ENCODE peak calls at places on chromosomes 11 and 22, in nine cellular contexts. R is AG04450; C is mucosa of descending colon; F is bronchial epithelial cell; T is heart right ventricle; N is NB4; S is CD8-positive, alpha-beta T cell; M is AG09309; L is fibroblast of pulmonary artery. J is an unnamed sample.

GRCh38 chr11:3861698-3862097 is 6.2 kb downstream of the STIM1 start:
- DNase-seq in R (no peak), C (no peak), F (no peak), T (no peak), N (peak), S (no peak), M (no peak), L (peak), J (no peak)

GRCh38 chr11:8321876-8322275 is 58.2 kb upstream of the LMO1 start:
- DNase-seq in R (no peak), C (no peak), F (no peak), T (no peak), N (no peak), S (no peak), M (no peak), L (no peak), J (no peak)

GRCh38 chr11:112932593-112932992 is 28.6 kb upstream of the NCAM1 start:
- DNase-seq in R (no peak), C (no peak), F (no peak), T (no peak), N (no peak), S (no peak), M (no peak), L (no peak), J (no peak)

GRCh38 chr22:23708270-23708669 is 17.5 kb downstream of the RGL4 start:
- DNase-seq in R (no peak), C (no peak), F (no peak), T (no peak), N (no peak), S (no peak), M (no peak), L (no peak), J (no peak)

GRCh38 chr22:39967103-39967829 is 7.1 kb downstream of the TMA7B start:
- DNase-seq in R (no peak), C (no peak), F (peak), T (no peak), N (no peak), S (no peak), M (no peak), L (peak), J (peak)

GRCh38 chr22:43881091-43882061 is 10.4 kb downstream of the PNPLA5 start:
- DNase-seq in R (no peak), C (no peak), F (no peak), T (no peak), N (no peak), S (no peak), M (no peak), L (no peak), J (no peak)

GRCh38 chr11:90380206-90380605 is 157.4 kb upstream of the CHORDC1 start:
- DNase-seq in R (no peak), C (no peak), F (no peak), T (no peak), N (no peak), S (no peak), M (no peak), L (no peak), J (no peak)

GRCh38 chr11:68827733-68828132 is 14.0 kb downstream of the CPT1A start:
- DNase-seq in R (no peak), C (peak), F (no peak), T (no peak), N (peak), S (no peak), M (no peak), L (no peak), J (no peak)

GRCh38 chr11:43561832-43562231 is 118.7 kb upstream of the HSD17B12 start:
- DNase-seq in R (no peak), C (no peak), F (no peak), T (no peak), N (no peak), S (no peak), M (no peak), L (no peak), J (no peak)

GRCh38 chr11:14973621-14974020 is 1.5 kb upstream of the CALCA start:
- DNase-seq in R (no peak), C (peak), F (no peak), T (no peak), N (no peak), S (no peak), M (no peak), L (no peak), J (peak)

GRCh38 chr11:120181446-120181992 is 29.3 kb upstream of the OAF start:
- DNase-seq in R (no peak), C (no peak), F (no peak), T (no peak), N (no peak), S (no peak), M (no peak), L (no peak), J (no peak)

GRCh38 chr11:60130496-60130895 is 42.0 kb downstream of the MS4A2 start:
- DNase-seq in R (no peak), C (no peak), F (peak), T (peak), N (peak), S (no peak), M (no peak), L (peak), J (no peak)

GRCh38 chr11:123238297-123238696 is 43.2 kb upstream of the CLMP start:
- DNase-seq in R (no peak), C (no peak), F (no peak), T (peak), N (peak), S (no peak), M (no peak), L (peak), J (peak)

GRCh38 chr11:47033439-47033838 is 96.9 kb downstream of the CSTPP1 start:
- DNase-seq in R (no peak), C (no peak), F (no peak), T (no peak), N (no peak), S (no peak), M (no peak), L (no peak), J (no peak)

GRCh38 chr11:62889484-62890437 is 9.1 kb downstream of the SLC3A2 start:
- DNase-seq in R (no peak), C (peak), F (no peak), T (no peak), N (peak), S (no peak), M (no peak), L (peak), J (peak)

GRCh38 chr11:130359419-130359818 is 44.7 kb upstream of the ZBTB44 start:
- DNase-seq in R (no peak), C (no peak), F (no peak), T (no peak), N (peak), S (no peak), M (no peak), L (no peak), J (no peak)

GRCh38 chr22:29480512-29481264 is 670 bp downstream of the NEFH start:
- DNase-seq in R (no peak), C (peak), F (peak), T (no peak), N (no peak), S (no peak), M (no peak), L (peak), J (peak)

GRCh38 chr22:17796695-17797094 is 22.4 kb upstream of the BID start:
- DNase-seq in R (no peak), C (no peak), F (no peak), T (no peak), N (no peak), S (no peak), M (no peak), L (no peak), J (no peak)
- H3K4me3 ChIP-seq in R (no peak), C (no peak), F (no peak), T (no peak), N (no peak), S (no peak), M (no peak), L (no peak), J (no peak)

GRCh38 chr11:27119396-27119795 is 78.8 kb downstream of the BBOX1 start:
- DNase-seq in R (no peak), C (no peak), F (no peak), T (no peak), N (no peak), S (no peak), M (no peak), L (no peak), J (no peak)

GRCh38 chr11:27120211-27120610 is 79.6 kb downstream of the BBOX1 start:
- DNase-seq in R (no peak), C (no peak), F (peak), T (no peak), N (no peak), S (no peak), M (peak), L (no peak), J (peak)

GRCh38 chr11:27124514-27125264 is 84.1 kb downstream of the BBOX1 start:
- DNase-seq in R (no peak), C (no peak), F (peak), T (no peak), N (peak), S (no peak), M (peak), L (peak), J (peak)
- TF ChIP-seq CTCF in R (peak), C (no peak), F (peak), T (no peak), N (no peak), S (no peak), M (peak), L (peak), J (peak)

DNA sequence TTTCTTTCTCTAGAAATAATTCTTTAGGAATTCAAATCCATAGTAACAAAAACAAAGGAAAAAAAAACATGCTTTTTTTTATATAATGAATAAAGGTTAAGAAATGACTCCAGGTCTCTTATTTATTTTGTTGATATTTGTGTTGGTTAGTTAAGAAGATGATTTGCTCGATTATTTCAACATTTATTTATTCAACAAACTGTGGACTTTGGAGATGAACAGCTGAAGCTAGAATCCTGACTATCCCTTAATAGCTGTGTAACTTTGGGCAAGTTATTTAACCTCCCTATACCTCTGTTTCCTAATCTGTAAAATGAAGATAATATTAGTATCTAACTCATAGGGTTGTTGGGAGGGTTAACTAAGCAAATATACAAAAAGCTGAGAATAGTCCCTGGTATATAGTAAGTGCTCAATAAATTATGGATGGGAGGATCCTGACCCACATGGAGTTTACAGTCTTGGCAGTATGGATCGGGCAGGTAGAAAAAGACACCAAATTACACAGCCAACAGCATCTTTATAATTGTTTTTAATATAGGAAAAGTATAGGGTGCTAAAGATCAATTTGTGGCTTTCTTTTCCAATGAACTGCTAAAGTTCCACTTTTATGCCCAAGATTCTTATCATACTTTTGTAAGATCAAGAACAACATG is 1.4 kb upstream of the CAT start:
- DNase-seq in R (no peak), C (no peak), F (no peak), T (no peak), N (no peak), S (no peak), M (no peak), L (no peak), J (no peak)
- H3K4me3 ChIP-seq in R (no peak), C (no peak), F (no peak), T (no peak), N (peak), S (no peak), M (no peak), L (no peak), J (peak)

GRCh38 chr11:199782-200181 is 6.9 kb downstream of the SCGB1C1 start:
- DNase-seq in R (no peak), C (no peak), F (no peak), T (no peak), N (no peak), S (no peak), M (no peak), L (no peak), J (no peak)
- TF ChIP-seq CTCF in R (no peak), C (no peak), F (no peak), T (no peak), N (no peak), S (no peak), M (no peak), L (no peak), J (no peak)

GRCh38 chr11:122022646-122023045 is 93.4 kb downstream of the BLID start:
- DNase-seq in R (no peak), C (no peak), F (no peak), T (no peak), N (no peak), S (no peak), M (no peak), L (no peak), J (no peak)

GRCh38 chr11:122023614-122024250 is 92.3 kb downstream of the BLID start:
- DNase-seq in R (no peak), C (no peak), F (no peak), T (no peak), N (no peak), S (no peak), M (no peak), L (no peak), J (no peak)

GRCh38 chr11:122025757-122026156 is 90.3 kb downstream of the BLID start:
- DNase-seq in R (no peak), C (no peak), F (no peak), T (no peak), N (no peak), S (no peak), M (no peak), L (no peak), J (no peak)

GRCh38 chr11:122020902-122021301 is 95.1 kb downstream of the BLID start:
- DNase-seq in R (no peak), C (no peak), F (no peak), T (no peak), N (no peak), S (no peak), M (no peak), L (peak), J (no peak)

GRCh38 chr11:122024278-122024677 is 91.7 kb downstream of the BLID start:
- DNase-seq in R (no peak), C (no peak), F (no peak), T (no peak), N (no peak), S (no peak), M (no peak), L (no peak), J (no peak)
- H3K4me3 ChIP-seq in R (no peak), C (no peak), F (no peak), T (no peak), N (no peak), S (no peak), M (no peak), L (no peak), J (no peak)

DNA sequence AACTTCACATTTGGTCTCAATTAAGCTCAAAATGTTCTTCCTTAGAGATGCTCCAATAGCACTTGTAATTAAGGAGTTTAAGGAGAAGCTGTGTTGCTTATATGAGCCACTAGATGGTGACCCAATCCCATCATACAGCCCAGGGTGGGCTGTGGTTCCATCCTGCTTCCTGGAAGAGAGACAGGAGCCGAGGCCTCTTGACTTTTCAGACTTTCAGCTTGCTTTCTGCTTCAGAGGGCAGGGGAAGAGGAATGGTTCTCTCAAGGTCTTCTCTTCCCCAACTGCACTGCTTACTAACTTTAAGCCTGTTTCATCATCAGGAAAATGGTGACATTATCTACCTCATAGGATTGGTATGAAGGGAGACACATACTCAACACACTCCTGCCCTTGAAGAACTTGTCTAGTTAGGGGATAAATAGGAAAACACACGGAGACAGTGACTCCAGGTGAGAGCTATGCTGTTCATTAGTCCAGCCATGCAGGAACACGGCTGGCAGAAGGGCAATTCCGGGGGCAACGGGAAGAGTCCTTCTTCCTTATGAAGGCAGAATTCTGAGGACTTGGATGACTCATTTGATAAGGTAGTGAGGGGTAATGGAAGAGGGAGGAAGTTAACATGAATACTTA is 20.1 kb downstream of the TMEM218 start:
- DNase-seq in R (peak), C (no peak), F (peak), T (peak), N (peak), S (no peak), M (peak), L (peak), J (peak)
- TF ChIP-seq CTCF in R (peak), C (no peak), F (peak), T (peak), N (peak), S (no peak), M (peak), L (peak), J (peak)

GRCh38 chr22:37752189-37753061 is 55.3 kb upstream of the GCAT start:
- DNase-seq in R (peak), C (peak), F (peak), T (peak), N (no peak), S (no peak), M (peak), L (peak), J (peak)
- H3K4me3 ChIP-seq in R (no peak), C (no peak), F (no peak), T (peak), N (no peak), S (no peak), M (no peak), L (no peak), J (no peak)

GRCh38 chr11:70443043-70444030 is 45.0 kb downstream of the CTTN start:
- DNase-seq in R (no peak), C (no peak), F (no peak), T (no peak), N (no peak), S (no peak), M (no peak), L (no peak), J (no peak)

GRCh38 chr11:70445091-70445490 is 46.8 kb downstream of the CTTN start:
- DNase-seq in R (no peak), C (no peak), F (no peak), T (no peak), N (no peak), S (no peak), M (no peak), L (no peak), J (no peak)

GRCh38 chr11:70454197-70454767 is 56.0 kb downstream of the CTTN start:
- DNase-seq in R (no peak), C (no peak), F (no peak), T (no peak), N (no peak), S (no peak), M (no peak), L (no peak), J (no peak)

GRCh38 chr11:70445605-70446004 is 47.3 kb downstream of the CTTN start:
- DNase-seq in R (no peak), C (no peak), F (no peak), T (no peak), N (no peak), S (no peak), M (no peak), L (no peak), J (no peak)

DNA sequence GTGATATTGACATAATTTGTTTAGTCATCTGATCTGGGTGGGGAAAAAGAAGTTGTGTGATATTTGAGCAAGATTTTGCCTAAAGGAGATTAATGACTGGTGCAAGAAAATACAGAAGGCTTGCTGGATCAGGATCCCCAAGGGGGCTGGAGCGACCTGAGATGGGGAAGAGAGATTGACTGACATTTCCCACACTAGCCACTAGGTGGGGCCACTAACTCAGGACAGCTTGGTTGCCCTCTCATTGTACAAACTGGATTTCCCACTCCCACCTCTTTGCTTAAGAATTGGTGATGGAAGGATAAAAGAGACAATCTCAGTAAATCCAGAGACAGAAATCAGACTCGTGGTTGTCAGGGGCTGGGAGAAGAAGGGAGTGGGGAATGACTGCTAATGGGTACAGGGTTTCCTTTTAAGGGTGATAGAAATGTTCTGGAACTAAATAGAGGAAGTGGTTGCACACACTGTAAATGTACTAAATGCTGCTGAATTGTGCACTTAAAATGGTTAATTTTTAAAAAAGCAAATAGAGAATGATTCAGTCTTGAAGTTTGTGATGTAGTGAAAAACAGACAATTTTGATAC is 50.7 kb downstream of the CTTN start:
- DNase-seq in R (no peak), C (no peak), F (no peak), T (no peak), N (peak), S (no peak), M (no peak), L (no peak), J (no peak)
- TF ChIP-seq CTCF in R (peak), C (no peak), F (peak), T (no peak), N (peak), S (peak), M (peak), L (peak), J (peak)

DNA sequence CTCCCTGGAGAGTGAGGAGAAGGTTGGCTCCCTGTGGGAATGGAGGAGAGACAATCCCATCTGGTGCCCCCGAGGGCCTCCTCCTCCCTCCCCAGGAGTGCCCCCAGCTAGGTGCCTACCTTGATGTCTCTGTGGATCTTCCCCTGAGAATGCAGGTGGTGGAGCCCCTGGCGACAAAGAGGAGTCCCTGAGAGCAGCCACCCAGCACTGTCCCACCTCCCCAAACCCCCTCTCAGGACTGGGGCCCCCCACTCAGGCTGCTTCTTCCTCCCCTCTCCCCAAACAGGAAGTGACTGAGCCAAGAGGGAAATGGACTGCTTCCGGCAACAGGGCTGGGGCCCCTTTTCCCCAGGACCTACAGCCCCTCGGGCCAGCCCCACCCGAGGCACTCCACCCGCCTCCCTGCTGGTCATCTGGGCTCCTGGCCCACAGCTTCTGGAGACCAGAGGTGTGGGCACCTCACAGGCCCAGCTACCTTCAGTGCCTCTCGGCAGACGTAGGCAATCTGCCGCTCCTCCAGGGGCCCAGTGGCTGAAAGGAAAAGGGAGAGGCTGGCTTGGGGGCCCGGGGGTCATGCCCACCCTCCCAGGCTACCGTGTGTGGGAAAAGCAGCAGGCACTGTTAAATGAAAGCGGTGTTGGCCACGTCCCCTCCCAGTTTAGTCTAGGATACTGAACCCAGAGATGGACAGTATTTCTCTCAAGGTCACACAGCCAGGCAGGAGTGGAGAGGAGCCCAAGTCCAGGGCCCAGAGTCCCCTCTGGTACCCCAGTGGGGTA is 1.2 kb downstream of the MAP4K2 start:
- DNase-seq in R (no peak), C (peak), F (no peak), T (no peak), N (peak), S (no peak), M (no peak), L (no peak), J (no peak)
- H3K4me3 ChIP-seq in R (peak), C (no peak), F (no peak), T (peak), N (peak), S (peak), M (no peak), L (peak), J (peak)

J was measured in foreskin fibroblast.